ENCODE peak calls at places on chromosomes 11 and 22, in six cellular contexts. E, O, A, P, K and M are unnamed samples.

GRCh38 chr11:78037825-78038620 is 14.9 kb upstream of the KCTD14 start:
- DNase-seq in A (no peak), O (no peak), E (no peak), K (no peak), P (no peak), M (no peak)

GRCh38 chr11:93034031-93034430 is 64.6 kb downstream of the MTNR1B start:
- DNase-seq in O (no peak), K (no peak), A (no peak), E (peak), P (no peak), M (no peak)

GRCh38 chr11:130448416-130449068 is at the start of gene ADAMTS15:
- DNase-seq in E (peak), A (peak), P (peak), O (peak), K (peak), M (peak)

GRCh38 chr22:32801436-32802290 is at the start of gene TIMP3:
- DNase-seq in K (peak), E (peak), O (peak), P (peak), A (no peak), M (peak)

GRCh38 chr11:31619980-31620379 is 110.4 kb downstream of the ELP4 start:
- DNase-seq in P (no peak), K (no peak), A (no peak), O (no peak), E (no peak), M (no peak)

GRCh38 chr22:42603427-42603826 is 11.3 kb downstream of the POLDIP3 start:
- DNase-seq in K (no peak), A (no peak), O (no peak), P (no peak), E (no peak), M (no peak)

GRCh38 chr11:3205261-3206127 is 13.1 kb downstream of the MRGPRG start:
- DNase-seq in A (no peak), E (no peak), O (no peak), K (no peak), P (no peak), M (no peak)

GRCh38 chr22:31346733-31347250 is 646 bp upstream of the PATZ1 start:
- DNase-seq in E (peak), A (no peak), K (peak), P (peak), O (no peak), M (peak)

GRCh38 chr22:41772645-41773044 is 27.8 kb upstream of the CCDC134 start:
- DNase-seq in E (peak), P (no peak), A (no peak), O (no peak), K (no peak), M (no peak)

GRCh38 chr11:47185305-47186075 is 744 bp downstream of the PACSIN3 start:
- DNase-seq in A (peak), K (peak), O (peak), E (peak), P (peak), M (peak)

GRCh38 chr11:114195981-114196731 is 100.0 kb upstream of the NNMT start:
- DNase-seq in K (no peak), P (peak), E (no peak), O (no peak), A (peak), M (no peak)

GRCh38 chr22:44399196-44399837 is 86.6 kb upstream of the SHISAL1 start:
- DNase-seq in A (no peak), E (no peak), O (no peak), K (peak), P (no peak), M (no peak)

GRCh38 chr22:31584804-31585160 is 77.2 kb downstream of the PISD start:
- DNase-seq in K (no peak), O (no peak), E (no peak), P (no peak), A (no peak), M (no peak)

GRCh38 chr11:115422013-115422697 is 82.1 kb downstream of the CADM1 start:
- DNase-seq in P (peak), E (no peak), O (no peak), K (no peak), A (no peak), M (no peak)

GRCh38 chr11:617912-618682 is 2.3 kb upstream of the IRF7 start:
- DNase-seq in P (no peak), K (no peak), O (peak), A (no peak), E (no peak), M (no peak)

DNA sequence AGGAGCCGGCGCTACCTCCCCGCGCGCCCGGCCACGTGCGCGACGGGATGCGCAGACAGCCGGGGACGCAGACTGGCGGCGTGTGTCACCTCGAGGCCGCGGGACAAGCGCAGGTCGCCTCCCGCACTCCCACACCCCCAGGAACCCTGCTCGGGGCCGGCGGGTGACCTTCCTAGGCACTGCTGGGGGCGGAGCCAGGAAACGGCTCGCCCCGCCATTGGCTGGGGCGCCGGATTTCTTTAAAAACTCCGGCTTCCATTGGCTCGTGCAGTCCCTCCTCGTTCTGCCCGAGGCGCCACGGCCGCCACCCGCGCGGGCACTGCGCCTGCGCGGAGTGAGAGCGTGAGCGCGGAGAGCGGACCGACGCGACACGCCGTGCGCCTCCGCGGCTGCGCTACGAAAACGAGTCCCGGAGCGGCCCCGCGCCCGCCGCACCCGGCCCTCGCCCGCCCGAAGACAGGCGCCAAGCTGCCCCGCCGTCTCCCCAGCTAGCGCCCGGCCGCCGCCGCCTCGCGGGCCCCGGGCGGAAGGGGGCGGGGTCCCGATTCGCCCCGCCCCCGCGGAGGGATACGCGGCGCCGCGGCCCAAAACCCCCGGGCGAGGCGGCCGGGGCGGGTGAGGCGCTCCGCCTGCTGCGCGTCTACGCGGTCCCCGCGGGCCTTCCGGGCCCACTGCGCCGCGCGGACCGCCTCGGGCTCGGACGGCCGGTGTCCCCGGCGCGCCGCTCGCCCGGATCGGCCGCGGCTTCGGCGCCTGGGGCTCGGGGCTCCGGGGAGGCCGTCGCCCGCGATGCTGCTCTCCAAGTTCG is at the start of gene PIM3:
- DNase-seq in A (peak), E (peak), O (peak), P (peak), K (peak), M (peak)
- H2AK5ac ChIP-seq in A (peak), E (peak), O (no peak), P (no peak), K (no peak), M (peak)

GRCh38 chr11:70433966-70434812 is 35.9 kb downstream of the CTTN start:
- DNase-seq in E (no peak), O (no peak), K (no peak), A (no peak), P (no peak), M (no peak)
- H2AK5ac ChIP-seq in E (no peak), O (no peak), K (no peak), A (no peak), P (no peak), M (no peak)

GRCh38 chr22:29190051-29190450 is 15.6 kb upstream of the EMID1 start:
- DNase-seq in A (no peak), O (no peak), P (no peak), K (no peak), E (no peak), M (no peak)
- H2AK5ac ChIP-seq in A (no peak), O (no peak), P (no peak), K (no peak), E (no peak), M (peak)

GRCh38 chr11:45149483-45150056 is 3.1 kb downstream of the PRDM11 start:
- DNase-seq in P (no peak), E (no peak), K (peak), O (peak), A (no peak), M (no peak)
- H2AK5ac ChIP-seq in P (no peak), E (no peak), K (no peak), O (no peak), A (no peak), M (no peak)

DNA sequence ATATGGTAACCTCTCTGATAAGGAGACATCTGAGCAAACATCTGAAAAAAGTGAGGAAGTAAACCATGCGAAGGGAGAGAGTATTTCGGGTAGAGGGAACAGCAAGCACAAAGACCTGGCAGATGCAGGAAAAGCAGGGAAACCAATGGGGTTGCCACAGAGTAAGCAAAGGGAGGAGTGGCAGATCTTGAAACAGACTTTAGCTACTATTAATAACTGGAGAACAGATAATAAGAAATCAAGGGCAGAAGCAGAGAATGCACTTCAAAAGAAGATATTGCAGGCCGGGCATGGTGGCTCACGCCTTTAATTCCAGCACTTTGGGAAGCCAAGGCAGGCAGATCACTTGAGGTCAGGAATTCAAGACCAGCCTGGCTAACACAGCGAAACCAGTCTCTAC is 18.1 kb downstream of the MRTFA start:
- DNase-seq in A (no peak), E (no peak), K (no peak), O (no peak), P (no peak), M (no peak)
- H2AK5ac ChIP-seq in A (no peak), E (no peak), K (no peak), O (no peak), P (no peak), M (no peak)

DNA sequence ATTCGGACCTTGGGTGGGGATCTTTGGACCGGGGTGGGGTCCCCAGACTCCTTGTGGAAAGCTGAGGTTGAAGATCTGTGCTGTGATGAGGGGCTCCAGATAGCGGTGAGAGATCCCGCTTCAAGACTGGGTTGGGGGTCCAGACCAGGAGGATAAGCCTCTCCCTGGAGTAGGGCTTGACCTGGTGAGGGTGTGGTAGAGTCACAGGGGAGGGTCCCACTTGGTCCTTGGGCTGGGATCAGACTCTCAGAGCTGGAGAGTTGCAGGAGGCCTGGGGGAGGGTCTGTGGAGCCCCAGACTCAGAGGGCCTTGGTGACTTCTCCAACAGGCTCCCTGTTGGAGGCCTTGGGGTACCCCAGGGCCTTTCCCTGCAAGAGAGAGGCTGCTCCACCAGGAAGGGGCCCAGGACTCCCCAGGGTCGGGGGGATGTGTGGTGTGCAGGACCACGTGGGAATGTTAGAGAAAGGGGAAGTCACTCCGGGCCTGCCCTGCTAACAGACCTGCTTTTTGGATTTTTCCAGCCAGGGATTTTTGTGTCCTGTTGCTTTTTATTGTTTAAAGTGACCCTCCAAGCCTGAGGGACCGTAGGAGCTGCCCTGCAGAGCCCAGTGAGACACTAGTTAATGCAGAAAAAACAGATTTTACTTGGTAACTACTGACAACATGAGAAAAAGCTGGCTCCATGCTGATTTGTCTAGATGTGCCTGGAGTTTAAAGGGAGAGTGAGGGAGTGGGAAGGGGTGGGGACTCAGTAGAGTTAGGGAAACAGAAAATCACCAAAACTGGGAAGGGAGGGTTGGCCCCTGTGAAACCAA is 660 bp upstream of the TXNRD2 start:
- DNase-seq in P (no peak), E (peak), A (no peak), K (no peak), O (no peak), M (no peak)
- H2AK5ac ChIP-seq in P (no peak), E (peak), A (peak), K (no peak), O (no peak), M (peak)

DNA sequence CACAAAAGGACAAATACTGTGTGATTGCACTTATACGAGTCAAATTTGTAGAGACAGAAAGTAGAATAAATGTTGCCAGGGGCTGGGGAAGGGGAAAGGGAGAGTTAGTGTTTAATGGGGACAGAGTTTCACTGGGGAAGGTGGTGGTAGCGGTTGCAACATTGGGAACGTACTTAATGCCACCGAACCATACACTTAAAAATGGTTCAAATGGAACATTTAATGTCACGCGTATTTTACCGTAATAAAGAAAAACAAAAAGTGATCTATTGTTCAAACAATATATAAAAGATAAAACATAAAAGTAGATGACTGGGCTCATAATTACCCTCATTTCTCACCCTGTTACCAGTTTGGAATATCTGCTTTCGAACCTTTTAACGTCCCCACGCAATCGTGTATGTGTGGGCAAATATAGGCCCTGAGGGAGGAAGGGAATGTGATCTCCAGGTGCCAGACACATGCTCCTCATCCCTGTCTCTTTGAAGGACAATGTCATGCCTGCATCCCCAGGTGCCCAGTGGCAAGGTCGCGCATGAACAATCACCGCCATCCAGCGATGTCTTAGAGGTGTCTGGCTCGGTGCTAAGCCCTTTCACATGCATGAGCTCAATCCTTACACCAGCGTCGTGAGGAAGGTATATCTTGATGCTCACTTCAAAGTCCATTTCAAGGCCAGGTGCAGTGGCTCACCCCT is 35.3 kb downstream of the LIF start:
- DNase-seq in A (no peak), K (no peak), E (no peak), P (no peak), O (no peak), M (no peak)
- H2AK5ac ChIP-seq in A (peak), K (no peak), E (peak), P (no peak), O (peak), M (no peak)

DNA sequence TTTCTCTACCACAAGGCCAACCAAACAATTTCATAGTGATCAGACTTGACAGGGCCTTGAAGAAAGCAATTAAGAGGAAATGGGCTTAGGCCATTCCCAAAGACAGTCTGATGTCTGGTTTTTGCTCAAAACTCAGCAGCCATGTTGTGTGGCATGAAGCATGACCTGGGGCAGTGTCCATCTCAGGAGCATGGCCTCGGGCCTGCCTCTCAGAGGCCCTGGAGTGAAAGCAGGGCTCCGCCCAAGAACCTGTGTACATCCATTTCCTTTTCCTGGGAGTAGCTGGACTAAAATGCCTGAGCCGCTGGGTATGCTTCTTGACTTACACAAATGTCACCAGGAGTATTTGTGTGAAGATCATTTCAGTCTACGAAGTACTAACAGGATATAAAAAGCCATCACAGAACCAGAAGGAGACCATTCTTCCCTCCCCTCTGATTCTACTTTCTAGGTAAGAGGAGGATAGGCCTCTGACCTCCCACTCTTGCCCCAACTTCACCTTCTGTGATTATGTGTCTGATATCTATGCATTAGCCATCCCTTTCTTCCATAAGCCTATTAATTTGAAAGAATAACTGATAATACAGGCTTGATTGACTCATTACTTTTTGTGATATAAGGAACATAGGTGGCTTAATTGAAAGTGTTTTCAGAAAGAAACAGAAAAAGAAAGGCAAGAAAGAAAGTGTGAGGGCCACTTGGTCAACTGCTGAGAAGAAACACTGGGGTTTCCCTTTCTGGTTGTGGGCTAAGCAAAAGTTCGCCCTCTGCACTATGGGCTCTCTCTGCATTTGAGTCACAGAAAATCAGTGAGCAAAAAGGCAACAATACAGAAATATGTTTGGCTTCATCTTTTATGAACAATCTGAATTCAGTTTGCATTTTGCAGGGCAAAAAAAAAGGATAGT is 188.5 kb upstream of the MTMR2 start:
- DNase-seq in E (peak), A (no peak), O (no peak), K (no peak), P (no peak), M (no peak)
- H2AK5ac ChIP-seq in E (peak), A (no peak), O (no peak), K (no peak), P (no peak), M (no peak)

DNA sequence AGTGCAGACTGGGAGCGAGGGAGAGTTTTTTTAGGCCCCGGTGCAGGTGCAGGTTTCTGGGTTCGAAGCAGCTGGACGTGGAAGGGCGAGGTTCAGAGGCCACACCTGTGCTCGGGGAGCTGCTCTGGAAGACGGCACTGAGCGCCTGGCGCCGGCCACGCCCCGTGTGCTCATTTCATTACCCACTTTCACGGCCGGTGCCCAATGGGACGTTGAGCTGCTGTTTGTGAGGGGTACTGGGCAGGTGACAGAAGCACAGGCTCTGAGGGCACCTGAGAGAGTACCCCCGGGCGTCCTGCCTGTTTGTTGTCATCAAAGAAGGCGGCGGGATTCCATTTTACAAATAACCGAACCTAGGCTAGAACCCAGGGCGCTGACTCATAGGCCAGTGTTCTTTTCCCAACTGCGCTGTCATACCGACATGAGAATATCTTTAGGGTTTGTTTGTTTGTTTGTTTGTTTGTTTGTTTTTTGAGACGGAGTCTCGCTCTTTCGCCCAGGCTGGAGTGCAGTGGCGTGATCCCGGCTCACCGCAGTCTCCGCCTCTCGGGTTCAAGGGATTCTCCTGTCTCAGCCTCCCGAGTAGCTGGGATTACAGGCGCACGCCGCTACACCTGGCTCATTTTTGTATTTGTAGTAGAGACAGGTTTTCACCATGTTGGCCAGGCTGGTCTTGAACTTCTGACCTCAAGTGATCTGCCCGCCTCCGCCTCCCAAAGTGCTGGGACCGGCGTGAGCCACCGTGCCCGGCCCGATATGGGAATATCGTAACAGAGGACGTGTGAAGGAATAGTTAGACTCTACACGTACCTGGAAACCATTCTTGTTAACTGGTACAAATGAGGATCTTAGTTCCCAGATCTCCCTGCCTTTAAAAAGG is 16.6 kb upstream of the SPTBN2 start:
- DNase-seq in O (peak), K (peak), E (no peak), P (peak), A (peak), M (no peak)
- H2AK5ac ChIP-seq in O (no peak), K (no peak), E (peak), P (no peak), A (no peak), M (peak)

DNA sequence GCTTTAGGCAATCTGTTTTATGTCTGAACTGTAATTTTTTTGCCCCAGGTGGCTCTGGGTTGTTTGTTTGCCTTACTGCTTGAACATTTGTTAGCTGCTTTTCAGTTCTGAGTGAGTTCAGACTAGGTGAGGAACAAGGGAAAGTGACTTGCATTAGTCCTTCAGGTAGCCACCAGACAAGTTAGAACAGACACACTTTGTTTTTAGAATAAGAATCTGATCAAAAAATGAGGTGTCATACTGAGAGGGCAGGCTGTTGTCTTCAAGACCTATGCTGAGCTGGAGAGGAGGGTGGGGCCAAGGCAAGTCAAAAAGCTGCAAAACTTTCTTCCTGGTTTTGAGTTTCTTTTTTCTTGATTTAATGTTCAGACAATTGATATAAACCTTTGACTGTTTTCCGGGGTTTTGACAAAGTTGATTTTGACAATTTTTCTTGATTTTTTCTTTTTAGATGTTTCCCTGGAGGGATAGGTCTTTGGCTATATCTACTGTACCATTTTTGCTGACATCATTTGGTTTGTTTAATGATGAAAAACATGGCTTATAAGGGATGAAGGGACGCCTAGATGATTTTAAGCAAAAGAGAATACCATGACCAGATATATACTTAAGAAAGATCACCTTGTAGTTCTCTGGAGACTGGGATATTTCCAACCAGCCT is 182.8 kb downstream of the WNT11 start:
- DNase-seq in O (no peak), A (no peak), P (no peak), K (no peak), E (no peak), M (no peak)
- H2AK5ac ChIP-seq in O (no peak), A (no peak), P (no peak), K (no peak), E (no peak), M (no peak)